ENCODE peak calls at places on chromosomes 4 and X, in eight cellular contexts. One of them, this sample, is unnamed.

GRCh38 chr4:132956951-132957350 is 192.1 kb upstream of the PCDH10 start:
- DNase-seq in RWPE1: no peak
- DNase-seq in HT-29: no peak
- DNase-seq in psoas muscle: no peak
- DNase-seq in SK-N-MC: no peak
- DNase-seq in stimulated activated CD4-positive, alpha-beta T cell treated with anti-CD3 and anti-CD28 coated beads, Interleukin-4, amount 100 ng/mL, for 4 hours: no peak
- DNase-seq in NCI-H1105 treated with DMSO at 0.1 percent for 48 hours: no peak
- DNase-seq in GM04504: no peak
- DNase-seq in this sample: no peak

GRCh38 chrX:99172958-99173357 is 1237.1 kb downstream of the PCDH19 start:
- DNase-seq in psoas muscle: no peak
- DNase-seq in NCI-H1105 treated with DMSO at 0.1 percent for 48 hours: no peak
- DNase-seq in HT-29: no peak
- DNase-seq in SK-N-MC: no peak
- DNase-seq in stimulated activated CD4-positive, alpha-beta T cell treated with anti-CD3 and anti-CD28 coated beads, Interleukin-4, amount 100 ng/mL, for 4 hours: no peak
- DNase-seq in RWPE1: no peak
- DNase-seq in GM04504: no peak
- DNase-seq in this sample: no peak

GRCh38 chrX:56397636-56398035 is 165.5 kb downstream of the KLF8 start:
- DNase-seq in psoas muscle: no peak
- DNase-seq in NCI-H1105 treated with DMSO at 0.1 percent for 48 hours: no peak
- DNase-seq in HT-29: no peak
- DNase-seq in stimulated activated CD4-positive, alpha-beta T cell treated with anti-CD3 and anti-CD28 coated beads, Interleukin-4, amount 100 ng/mL, for 4 hours: peak
- DNase-seq in RWPE1: no peak
- DNase-seq in GM04504: no peak
- DNase-seq in SK-N-MC: no peak
- DNase-seq in this sample: no peak

GRCh38 chr4:56657818-56658217 is 23.3 kb downstream of the HOPX start:
- DNase-seq in psoas muscle: no peak
- DNase-seq in SK-N-MC: no peak
- DNase-seq in NCI-H1105 treated with DMSO at 0.1 percent for 48 hours: no peak
- DNase-seq in RWPE1: no peak
- DNase-seq in GM04504: no peak
- DNase-seq in HT-29: no peak
- DNase-seq in stimulated activated CD4-positive, alpha-beta T cell treated with anti-CD3 and anti-CD28 coated beads, Interleukin-4, amount 100 ng/mL, for 4 hours: no peak
- DNase-seq in this sample: no peak

GRCh38 chr4:184972996-184973395 is 45.3 kb upstream of the HELT start:
- DNase-seq in SK-N-MC: no peak
- DNase-seq in RWPE1: no peak
- DNase-seq in psoas muscle: no peak
- DNase-seq in NCI-H1105 treated with DMSO at 0.1 percent for 48 hours: no peak
- DNase-seq in HT-29: no peak
- DNase-seq in stimulated activated CD4-positive, alpha-beta T cell treated with anti-CD3 and anti-CD28 coated beads, Interleukin-4, amount 100 ng/mL, for 4 hours: no peak
- DNase-seq in GM04504: no peak
- DNase-seq in this sample: no peak

GRCh38 chrX:46611658-46612362 is 38.2 kb downstream of the CHST7 start:
- DNase-seq in HT-29: no peak
- DNase-seq in psoas muscle: no peak
- DNase-seq in RWPE1: no peak
- DNase-seq in stimulated activated CD4-positive, alpha-beta T cell treated with anti-CD3 and anti-CD28 coated beads, Interleukin-4, amount 100 ng/mL, for 4 hours: no peak
- DNase-seq in NCI-H1105 treated with DMSO at 0.1 percent for 48 hours: no peak
- DNase-seq in GM04504: no peak
- DNase-seq in SK-N-MC: no peak
- DNase-seq in this sample: no peak

GRCh38 chr4:145956288-145956890 is 17.8 kb upstream of the ZNF827 start:
- DNase-seq in SK-N-MC: no peak
- DNase-seq in RWPE1: no peak
- DNase-seq in NCI-H1105 treated with DMSO at 0.1 percent for 48 hours: peak
- DNase-seq in psoas muscle: no peak
- DNase-seq in HT-29: peak
- DNase-seq in GM04504: no peak
- DNase-seq in stimulated activated CD4-positive, alpha-beta T cell treated with anti-CD3 and anti-CD28 coated beads, Interleukin-4, amount 100 ng/mL, for 4 hours: peak
- DNase-seq in this sample: peak

GRCh38 chr4:88219099-88219498 is 60.7 kb upstream of the ABCG2 start:
- DNase-seq in SK-N-MC: peak
- DNase-seq in HT-29: peak
- DNase-seq in RWPE1: peak
- DNase-seq in psoas muscle: no peak
- DNase-seq in NCI-H1105 treated with DMSO at 0.1 percent for 48 hours: peak
- DNase-seq in GM04504: peak
- DNase-seq in stimulated activated CD4-positive, alpha-beta T cell treated with anti-CD3 and anti-CD28 coated beads, Interleukin-4, amount 100 ng/mL, for 4 hours: no peak
- DNase-seq in this sample: peak

GRCh38 chrX:17621566-17622270 is 115.6 kb upstream of the SCML1 start:
- DNase-seq in NCI-H1105 treated with DMSO at 0.1 percent for 48 hours: no peak
- DNase-seq in RWPE1: peak
- DNase-seq in HT-29: no peak
- DNase-seq in GM04504: no peak
- DNase-seq in psoas muscle: no peak
- DNase-seq in SK-N-MC: no peak
- DNase-seq in stimulated activated CD4-positive, alpha-beta T cell treated with anti-CD3 and anti-CD28 coated beads, Interleukin-4, amount 100 ng/mL, for 4 hours: no peak
- DNase-seq in this sample: peak

GRCh38 chrX:10496345-10496965 is 123.9 kb downstream of the MID1 start:
- DNase-seq in psoas muscle: no peak
- DNase-seq in stimulated activated CD4-positive, alpha-beta T cell treated with anti-CD3 and anti-CD28 coated beads, Interleukin-4, amount 100 ng/mL, for 4 hours: no peak
- DNase-seq in NCI-H1105 treated with DMSO at 0.1 percent for 48 hours: no peak
- DNase-seq in HT-29: no peak
- DNase-seq in RWPE1: no peak
- DNase-seq in GM04504: peak
- DNase-seq in SK-N-MC: no peak
- DNase-seq in this sample: no peak

GRCh38 chr4:10082459-10083272 is 33.9 kb downstream of the WDR1 start:
- DNase-seq in SK-N-MC: no peak
- DNase-seq in psoas muscle: no peak
- DNase-seq in stimulated activated CD4-positive, alpha-beta T cell treated with anti-CD3 and anti-CD28 coated beads, Interleukin-4, amount 100 ng/mL, for 4 hours: no peak
- DNase-seq in HT-29: no peak
- DNase-seq in GM04504: no peak
- DNase-seq in NCI-H1105 treated with DMSO at 0.1 percent for 48 hours: no peak
- DNase-seq in RWPE1: no peak
- DNase-seq in this sample: no peak

GRCh38 chr4:7017446-7018048 is 25.6 kb upstream of the TADA2B start:
- DNase-seq in RWPE1: no peak
- DNase-seq in psoas muscle: no peak
- DNase-seq in SK-N-MC: no peak
- DNase-seq in HT-29: no peak
- DNase-seq in GM04504: no peak
- DNase-seq in stimulated activated CD4-positive, alpha-beta T cell treated with anti-CD3 and anti-CD28 coated beads, Interleukin-4, amount 100 ng/mL, for 4 hours: no peak
- DNase-seq in NCI-H1105 treated with DMSO at 0.1 percent for 48 hours: no peak
- DNase-seq in this sample: no peak

GRCh38 chr4:74541611-74542177 is 96.8 kb downstream of the AREG start:
- DNase-seq in NCI-H1105 treated with DMSO at 0.1 percent for 48 hours: no peak
- DNase-seq in stimulated activated CD4-positive, alpha-beta T cell treated with anti-CD3 and anti-CD28 coated beads, Interleukin-4, amount 100 ng/mL, for 4 hours: no peak
- DNase-seq in RWPE1: no peak
- DNase-seq in GM04504: no peak
- DNase-seq in SK-N-MC: no peak
- DNase-seq in HT-29: no peak
- DNase-seq in psoas muscle: no peak
- DNase-seq in this sample: no peak

GRCh38 chr4:57905965-57906364 is 795.8 kb upstream of the IGFBP7 start:
- DNase-seq in stimulated activated CD4-positive, alpha-beta T cell treated with anti-CD3 and anti-CD28 coated beads, Interleukin-4, amount 100 ng/mL, for 4 hours: no peak
- DNase-seq in SK-N-MC: no peak
- DNase-seq in psoas muscle: no peak
- DNase-seq in NCI-H1105 treated with DMSO at 0.1 percent for 48 hours: no peak
- DNase-seq in RWPE1: peak
- DNase-seq in GM04504: no peak
- DNase-seq in HT-29: no peak
- DNase-seq in this sample: no peak

GRCh38 chrX:153708415-153708814 is 15.8 kb downstream of the BCAP31 start:
- DNase-seq in psoas muscle: peak
- DNase-seq in SK-N-MC: no peak
- DNase-seq in RWPE1: peak
- DNase-seq in GM04504: no peak
- DNase-seq in stimulated activated CD4-positive, alpha-beta T cell treated with anti-CD3 and anti-CD28 coated beads, Interleukin-4, amount 100 ng/mL, for 4 hours: peak
- DNase-seq in NCI-H1105 treated with DMSO at 0.1 percent for 48 hours: peak
- DNase-seq in HT-29: peak
- DNase-seq in this sample: peak

This sample was measured in NCI-H146.